ENCODE peak calls at places on chromosome 4, in six cellular contexts. I is T-helper 17 cell, Z is H4, R is fibroblast of pulmonary artery, V is activated gamma-delta T cell treated with Interleukin-2 at 50 U/mL for 16 hours, H is hepatic stellate cell. W is an unnamed sample.

GRCh38 chr4:76028242-76028859 is 5.1 kb upstream of the CXCL10 start:
- DNase-seq in V (no peak), I (no peak), Z (no peak), H (no peak), R (peak), W (no peak)

GRCh38 chr4:175412161-175412560 is 399.9 kb downstream of the GPM6A start:
- DNase-seq in Z (no peak), H (no peak), V (no peak), I (no peak), R (peak), W (no peak)

GRCh38 chr4:71907782-71908181 is 123.9 kb upstream of the GC start:
- DNase-seq in R (no peak), Z (no peak), H (no peak), I (no peak), V (no peak), W (no peak)

GRCh38 chr4:75031746-75032145 is 98.8 kb downstream of the PARM1 start:
- DNase-seq in H (no peak), R (no peak), I (no peak), Z (no peak), V (no peak), W (no peak)

GRCh38 chr4:153255233-153255632 is 51.0 kb downstream of the TRIM2 start:
- DNase-seq in H (no peak), V (no peak), Z (no peak), I (no peak), R (no peak), W (no peak)

GRCh38 chr4:34720563-34720962 is 1523.8 kb downstream of the ARAP2 start:
- DNase-seq in R (peak), Z (peak), I (no peak), H (no peak), V (no peak), W (no peak)

GRCh38 chr4:144989306-144989705 is 108.7 kb downstream of the ANAPC10 start:
- DNase-seq in R (no peak), H (no peak), V (no peak), I (no peak), Z (no peak), W (no peak)

GRCh38 chr4:71184195-71184781 is 154.5 kb upstream of the SLC4A4 start:
- DNase-seq in Z (peak), V (peak), H (peak), R (peak), I (peak), W (peak)

GRCh38 chr4:80225628-80226027 is 28.3 kb downstream of the PRDM8 start:
- DNase-seq in V (no peak), R (no peak), Z (no peak), H (no peak), I (no peak), W (no peak)

GRCh38 chr4:19739101-19739651 is 512.5 kb upstream of the SLIT2 start:
- DNase-seq in R (peak), H (peak), Z (peak), V (no peak), I (no peak), W (no peak)

GRCh38 chr4:1497189-1497801 is 91.1 kb upstream of the NKX1-1 start:
- DNase-seq in R (no peak), V (no peak), Z (no peak), H (no peak), I (no peak), W (no peak)

GRCh38 chr4:41799126-41799525 is 50.6 kb upstream of the PHOX2B start:
- DNase-seq in Z (no peak), V (no peak), R (no peak), H (no peak), I (no peak), W (no peak)

GRCh38 chr4:181952478-181952877 is 290.7 kb upstream of the TENM3 start:
- DNase-seq in Z (peak), V (no peak), R (peak), H (peak), I (no peak), W (peak)

GRCh38 chr4:24794916-24795665 is at the start of gene SOD3:
- DNase-seq in V (no peak), H (peak), Z (no peak), R (peak), I (no peak), W (no peak)

GRCh38 chr4:81722229-81722900 is 250.7 kb upstream of the RASGEF1B start:
- DNase-seq in Z (no peak), V (no peak), H (no peak), R (no peak), I (no peak), W (no peak)

GRCh38 chr4:153553155-153553819 is 87.1 kb downstream of the TMEM131L start:
- DNase-seq in H (no peak), I (no peak), V (no peak), Z (no peak), R (no peak), W (no peak)

GRCh38 chr4:101651778-101652177 is 138.8 kb upstream of the BANK1 start:
- DNase-seq in Z (no peak), I (no peak), H (no peak), V (no peak), R (no peak), W (no peak)

GRCh38 chr4:832108-832507 is 6.2 kb upstream of the CPLX1 start:
- DNase-seq in I (no peak), Z (no peak), H (no peak), R (no peak), V (no peak), W (no peak)

GRCh38 chr4:158823461-158823873 is 54.6 kb downstream of the FNIP2 start:
- DNase-seq in R (peak), I (no peak), V (no peak), Z (no peak), H (no peak), W (no peak)

GRCh38 chr4:56112377-56112776 is 163.6 kb downstream of the CEP135 start:
- DNase-seq in I (no peak), V (no peak), R (no peak), Z (no peak), H (no peak), W (no peak)

W was measured in NCI-H1436.